ENCODE peak calls at places on chromosomes 11 and 22, in nine cellular contexts. One of them, this sample, is unnamed.

GRCh38 chr11:64799256-64799924 is 3.6 kb downstream of the MAP4K2 start:
- DNase-seq in uterus: no peak
- DNase-seq in endothelial cell: no peak
- DNase-seq in A549: no peak
- DNase-seq in right lobe of liver: no peak
- DNase-seq in AG09319: no peak
- DNase-seq in stomach: no peak
- DNase-seq in fibroblast of mammary gland: no peak
- DNase-seq in GM20000: no peak
- DNase-seq in this sample: no peak

GRCh38 chr11:114088836-114089235 is 29.3 kb downstream of the ZBTB16 start:
- DNase-seq in uterus: no peak
- DNase-seq in endothelial cell: no peak
- DNase-seq in A549: no peak
- DNase-seq in right lobe of liver: no peak
- DNase-seq in AG09319: no peak
- DNase-seq in stomach: no peak
- DNase-seq in fibroblast of mammary gland: no peak
- DNase-seq in GM20000: no peak
- DNase-seq in this sample: no peak

GRCh38 chr11:116145187-116145865 is 627.5 kb downstream of the BUD13 start:
- DNase-seq in uterus: no peak
- DNase-seq in endothelial cell: no peak
- DNase-seq in A549: no peak
- DNase-seq in right lobe of liver: no peak
- DNase-seq in AG09319: no peak
- DNase-seq in stomach: no peak
- DNase-seq in fibroblast of mammary gland: no peak
- DNase-seq in GM20000: no peak
- DNase-seq in this sample: no peak

GRCh38 chr22:49094858-49095257 is 732.8 kb downstream of the BRD1 start:
- DNase-seq in uterus: no peak
- DNase-seq in endothelial cell: no peak
- DNase-seq in A549: no peak
- DNase-seq in right lobe of liver: peak
- DNase-seq in AG09319: no peak
- DNase-seq in stomach: no peak
- DNase-seq in fibroblast of mammary gland: no peak
- DNase-seq in GM20000: no peak
- DNase-seq in this sample: no peak

GRCh38 chr11:19698493-19699292 is 13.9 kb upstream of the NAV2 start:
- DNase-seq in uterus: no peak
- DNase-seq in endothelial cell: no peak
- DNase-seq in A549: no peak
- DNase-seq in right lobe of liver: peak
- DNase-seq in AG09319: no peak
- DNase-seq in stomach: no peak
- DNase-seq in fibroblast of mammary gland: peak
- DNase-seq in GM20000: no peak
- DNase-seq in this sample: no peak

GRCh38 chr11:78050964-78051831 is 12.5 kb upstream of the THRSP start:
- DNase-seq in uterus: no peak
- DNase-seq in endothelial cell: no peak
- DNase-seq in A549: no peak
- DNase-seq in right lobe of liver: no peak
- DNase-seq in AG09319: no peak
- DNase-seq in stomach: no peak
- DNase-seq in fibroblast of mammary gland: peak
- DNase-seq in GM20000: no peak
- DNase-seq in this sample: no peak

GRCh38 chr11:6654281-6655019 is 1.2 kb downstream of the DCHS1 start:
- DNase-seq in uterus: peak
- DNase-seq in endothelial cell: no peak
- DNase-seq in A549: no peak
- DNase-seq in right lobe of liver: peak
- DNase-seq in AG09319: no peak
- DNase-seq in stomach: no peak
- DNase-seq in fibroblast of mammary gland: no peak
- DNase-seq in GM20000: no peak
- DNase-seq in this sample: no peak

GRCh38 chr11:18792066-18792591 is 531 bp upstream of the PTPN5 start:
- DNase-seq in uterus: no peak
- DNase-seq in endothelial cell: no peak
- DNase-seq in A549: no peak
- DNase-seq in right lobe of liver: no peak
- DNase-seq in AG09319: no peak
- DNase-seq in stomach: no peak
- DNase-seq in fibroblast of mammary gland: no peak
- DNase-seq in GM20000: no peak
- DNase-seq in this sample: no peak

GRCh38 chr11:12807621-12808020 is 133.4 kb downstream of the TEAD1 start:
- DNase-seq in uterus: no peak
- DNase-seq in endothelial cell: no peak
- DNase-seq in A549: no peak
- DNase-seq in right lobe of liver: no peak
- DNase-seq in AG09319: no peak
- DNase-seq in stomach: no peak
- DNase-seq in fibroblast of mammary gland: no peak
- DNase-seq in GM20000: no peak
- DNase-seq in this sample: no peak

GRCh38 chr11:12286606-12287005 is 90.8 kb upstream of the PARVA start:
- DNase-seq in uterus: no peak
- DNase-seq in endothelial cell: no peak
- DNase-seq in A549: no peak
- DNase-seq in right lobe of liver: no peak
- DNase-seq in AG09319: no peak
- DNase-seq in stomach: peak
- DNase-seq in fibroblast of mammary gland: no peak
- DNase-seq in GM20000: no peak
- DNase-seq in this sample: no peak

GRCh38 chr11:27717377-27717776 is 17.1 kb upstream of the BDNF start:
- DNase-seq in uterus: no peak
- DNase-seq in endothelial cell: no peak
- DNase-seq in A549: peak
- DNase-seq in right lobe of liver: no peak
- DNase-seq in AG09319: no peak
- DNase-seq in stomach: no peak
- DNase-seq in fibroblast of mammary gland: peak
- DNase-seq in GM20000: no peak
- DNase-seq in this sample: no peak

GRCh38 chr11:86799680-86800075 is 664 bp upstream of the PRSS23 start:
- DNase-seq in uterus: no peak
- DNase-seq in endothelial cell: peak
- DNase-seq in A549: no peak
- DNase-seq in right lobe of liver: no peak
- DNase-seq in AG09319: no peak
- DNase-seq in stomach: no peak
- DNase-seq in fibroblast of mammary gland: no peak
- DNase-seq in GM20000: no peak
- DNase-seq in this sample: no peak
- TF ChIP-seq CTCF in uterus: no peak
- TF ChIP-seq CTCF in endothelial cell: no peak
- TF ChIP-seq CTCF in A549: peak
- TF ChIP-seq CTCF in right lobe of liver: no peak
- TF ChIP-seq CTCF in AG09319: no peak
- TF ChIP-seq CTCF in stomach: no peak
- TF ChIP-seq CTCF in fibroblast of mammary gland: no peak
- TF ChIP-seq CTCF in GM20000: no peak
- TF ChIP-seq CTCF in this sample: no peak

GRCh38 chr11:128484172-128484571 is 103.2 kb downstream of the ETS1 start:
- DNase-seq in uterus: no peak
- DNase-seq in endothelial cell: no peak
- DNase-seq in A549: no peak
- DNase-seq in right lobe of liver: no peak
- DNase-seq in AG09319: no peak
- DNase-seq in stomach: no peak
- DNase-seq in fibroblast of mammary gland: no peak
- DNase-seq in GM20000: no peak
- DNase-seq in this sample: no peak
- TF ChIP-seq CTCF in uterus: no peak
- TF ChIP-seq CTCF in endothelial cell: no peak
- TF ChIP-seq CTCF in A549: peak
- TF ChIP-seq CTCF in right lobe of liver: peak
- TF ChIP-seq CTCF in AG09319: no peak
- TF ChIP-seq CTCF in stomach: no peak
- TF ChIP-seq CTCF in fibroblast of mammary gland: peak
- TF ChIP-seq CTCF in GM20000: no peak
- TF ChIP-seq CTCF in this sample: no peak

DNA sequence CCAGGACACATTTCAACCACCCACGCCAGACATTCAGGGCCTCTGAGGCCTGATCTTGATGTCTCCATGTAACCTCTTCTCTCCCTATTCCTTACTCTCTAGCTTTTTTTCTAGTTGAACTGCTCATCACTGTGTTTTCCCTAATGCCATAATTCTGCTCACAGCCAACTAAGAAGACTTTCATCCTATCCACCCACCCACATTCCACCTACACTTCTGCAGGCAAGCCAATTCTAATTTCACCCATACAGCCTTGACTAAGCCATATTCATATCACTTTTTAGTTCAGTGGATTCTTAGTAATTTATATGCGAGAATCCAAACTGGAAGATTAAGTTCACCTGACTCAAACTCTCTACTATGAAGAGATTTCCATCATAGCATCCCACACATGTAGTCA is 394.4 kb downstream of the INSC start:
- DNase-seq in uterus: no peak
- DNase-seq in endothelial cell: no peak
- DNase-seq in A549: no peak
- DNase-seq in right lobe of liver: no peak
- DNase-seq in AG09319: no peak
- DNase-seq in stomach: no peak
- DNase-seq in fibroblast of mammary gland: no peak
- DNase-seq in GM20000: no peak
- DNase-seq in this sample: no peak
- TF ChIP-seq CTCF in uterus: no peak
- TF ChIP-seq CTCF in endothelial cell: no peak
- TF ChIP-seq CTCF in A549: no peak
- TF ChIP-seq CTCF in right lobe of liver: no peak
- TF ChIP-seq CTCF in AG09319: no peak
- TF ChIP-seq CTCF in stomach: no peak
- TF ChIP-seq CTCF in fibroblast of mammary gland: no peak
- TF ChIP-seq CTCF in GM20000: no peak
- TF ChIP-seq CTCF in this sample: no peak

GRCh38 chr22:43230571-43230970 is 43.6 kb upstream of the TTLL12 start:
- DNase-seq in uterus: no peak
- DNase-seq in endothelial cell: no peak
- DNase-seq in A549: no peak
- DNase-seq in right lobe of liver: no peak
- DNase-seq in AG09319: no peak
- DNase-seq in stomach: no peak
- DNase-seq in fibroblast of mammary gland: no peak
- DNase-seq in GM20000: no peak
- DNase-seq in this sample: no peak

GRCh38 chr22:43227231-43227630 is 40.3 kb upstream of the TTLL12 start:
- DNase-seq in uterus: no peak
- DNase-seq in endothelial cell: no peak
- DNase-seq in A549: no peak
- DNase-seq in right lobe of liver: no peak
- DNase-seq in AG09319: no peak
- DNase-seq in stomach: no peak
- DNase-seq in fibroblast of mammary gland: no peak
- DNase-seq in GM20000: no peak
- DNase-seq in this sample: no peak

GRCh38 chr22:43228863-43229262 is 41.9 kb upstream of the TTLL12 start:
- DNase-seq in uterus: no peak
- DNase-seq in endothelial cell: no peak
- DNase-seq in A549: no peak
- DNase-seq in right lobe of liver: no peak
- DNase-seq in AG09319: no peak
- DNase-seq in stomach: no peak
- DNase-seq in fibroblast of mammary gland: no peak
- DNase-seq in GM20000: no peak
- DNase-seq in this sample: no peak

GRCh38 chr22:43226368-43226979 is 39.5 kb upstream of the TTLL12 start:
- DNase-seq in uterus: no peak
- DNase-seq in endothelial cell: no peak
- DNase-seq in A549: no peak
- DNase-seq in right lobe of liver: no peak
- DNase-seq in AG09319: no peak
- DNase-seq in stomach: no peak
- DNase-seq in fibroblast of mammary gland: no peak
- DNase-seq in GM20000: no peak
- DNase-seq in this sample: no peak

DNA sequence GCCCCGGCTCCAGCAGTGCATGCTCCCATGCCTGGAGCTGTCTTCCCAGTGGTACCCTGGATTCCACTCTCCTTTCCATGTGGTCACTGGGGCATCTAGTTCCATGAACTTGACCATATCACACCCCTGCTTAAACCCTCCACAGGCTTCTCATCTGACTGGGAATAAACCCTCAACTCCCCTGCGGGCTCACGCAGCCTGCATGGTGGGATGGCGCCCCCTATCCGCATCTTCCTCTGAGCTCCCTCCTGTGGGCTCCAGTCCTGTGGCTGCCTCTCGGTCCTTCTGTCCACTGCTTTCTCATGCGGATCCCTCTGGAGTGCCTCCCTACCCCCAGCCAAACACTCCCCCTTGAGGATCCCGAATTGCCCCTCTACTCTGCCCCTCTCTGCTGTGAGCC is 41.4 kb upstream of the TTLL12 start:
- DNase-seq in uterus: no peak
- DNase-seq in endothelial cell: peak
- DNase-seq in A549: peak
- DNase-seq in right lobe of liver: no peak
- DNase-seq in AG09319: no peak
- DNase-seq in stomach: peak
- DNase-seq in fibroblast of mammary gland: peak
- DNase-seq in GM20000: peak
- DNase-seq in this sample: no peak
- TF ChIP-seq CTCF in uterus: peak
- TF ChIP-seq CTCF in endothelial cell: peak
- TF ChIP-seq CTCF in A549: peak
- TF ChIP-seq CTCF in right lobe of liver: peak
- TF ChIP-seq CTCF in AG09319: peak
- TF ChIP-seq CTCF in stomach: no peak
- TF ChIP-seq CTCF in fibroblast of mammary gland: peak
- TF ChIP-seq CTCF in GM20000: no peak
- TF ChIP-seq CTCF in this sample: no peak

GRCh38 chr11:106770489-106771100 is 247.7 kb downstream of the GUCY1A2 start:
- DNase-seq in uterus: no peak
- DNase-seq in endothelial cell: no peak
- DNase-seq in A549: no peak
- DNase-seq in right lobe of liver: no peak
- DNase-seq in AG09319: no peak
- DNase-seq in stomach: no peak
- DNase-seq in fibroblast of mammary gland: peak
- DNase-seq in GM20000: no peak
- DNase-seq in this sample: no peak
- TF ChIP-seq CTCF in uterus: no peak
- TF ChIP-seq CTCF in endothelial cell: no peak
- TF ChIP-seq CTCF in A549: no peak
- TF ChIP-seq CTCF in right lobe of liver: no peak
- TF ChIP-seq CTCF in AG09319: no peak
- TF ChIP-seq CTCF in stomach: no peak
- TF ChIP-seq CTCF in fibroblast of mammary gland: no peak
- TF ChIP-seq CTCF in GM20000: no peak
- TF ChIP-seq CTCF in this sample: no peak

DNA sequence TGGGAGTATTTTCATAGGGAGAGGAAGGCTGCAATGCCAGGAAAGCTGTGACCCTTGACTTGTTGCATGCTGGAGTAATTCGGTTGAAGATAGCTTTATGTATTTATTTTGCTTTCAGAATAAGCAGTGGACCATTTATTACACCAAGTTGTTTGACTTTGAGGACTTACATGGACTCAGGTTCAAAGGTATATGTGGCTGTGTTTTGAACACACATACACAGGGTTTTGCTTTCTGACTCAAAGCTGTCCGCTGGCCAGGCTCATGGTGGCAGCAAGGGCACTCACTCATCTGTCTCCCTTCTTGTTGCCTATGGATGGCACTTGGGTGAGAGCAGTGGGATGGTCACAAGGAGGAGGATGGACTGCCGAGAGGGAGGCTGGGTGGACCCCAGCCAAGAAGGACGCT is 6.5 kb downstream of the TIMP3 start:
- DNase-seq in uterus: no peak
- DNase-seq in endothelial cell: no peak
- DNase-seq in A549: no peak
- DNase-seq in right lobe of liver: no peak
- DNase-seq in AG09319: no peak
- DNase-seq in stomach: no peak
- DNase-seq in fibroblast of mammary gland: no peak
- DNase-seq in GM20000: no peak
- DNase-seq in this sample: no peak
- TF ChIP-seq CTCF in uterus: no peak
- TF ChIP-seq CTCF in endothelial cell: no peak
- TF ChIP-seq CTCF in A549: no peak
- TF ChIP-seq CTCF in right lobe of liver: no peak
- TF ChIP-seq CTCF in AG09319: no peak
- TF ChIP-seq CTCF in stomach: no peak
- TF ChIP-seq CTCF in fibroblast of mammary gland: no peak
- TF ChIP-seq CTCF in GM20000: no peak
- TF ChIP-seq CTCF in this sample: no peak